ENCODE peak calls at places on chromosomes 3 and 15, in six cellular contexts. One of them, this sample, is unnamed.

GRCh38 chr3:49112262-49112661 is 7.7 kb upstream of the QARS1 start:
- DNase-seq in pancreas: no peak
- DNase-seq in A549: no peak
- DNase-seq in Calu3: no peak
- DNase-seq in omental fat pad: no peak
- DNase-seq in AG09309: no peak
- DNase-seq in this sample: no peak

GRCh38 chr3:135851201-135852061 is 114.1 kb upstream of the PPP2R3A start:
- DNase-seq in pancreas: no peak
- DNase-seq in A549: no peak
- DNase-seq in Calu3: no peak
- DNase-seq in omental fat pad: no peak
- DNase-seq in AG09309: no peak
- DNase-seq in this sample: no peak

GRCh38 chr3:117435481-117435880 is 725.9 kb downstream of the TUSC7 start:
- DNase-seq in pancreas: no peak
- DNase-seq in A549: no peak
- DNase-seq in Calu3: no peak
- DNase-seq in omental fat pad: no peak
- DNase-seq in AG09309: no peak
- DNase-seq in this sample: no peak

GRCh38 chr15:80585544-80586018 is 109.5 kb upstream of the ABHD17C start:
- DNase-seq in pancreas: no peak
- DNase-seq in A549: no peak
- DNase-seq in Calu3: peak
- DNase-seq in omental fat pad: no peak
- DNase-seq in AG09309: no peak
- DNase-seq in this sample: no peak

GRCh38 chr15:68644088-68644904 is 65.5 kb downstream of the CORO2B start:
- DNase-seq in pancreas: no peak
- DNase-seq in A549: peak
- DNase-seq in Calu3: no peak
- DNase-seq in omental fat pad: no peak
- DNase-seq in AG09309: peak
- DNase-seq in this sample: no peak

GRCh38 chr3:111803123-111803593 is 55.9 kb upstream of the PHLDB2 start:
- DNase-seq in pancreas: no peak
- DNase-seq in A549: peak
- DNase-seq in Calu3: peak
- DNase-seq in omental fat pad: peak
- DNase-seq in AG09309: peak
- DNase-seq in this sample: no peak

GRCh38 chr3:68436619-68437411 is 495.5 kb downstream of the TAFA4 start:
- DNase-seq in pancreas: no peak
- DNase-seq in A549: no peak
- DNase-seq in Calu3: no peak
- DNase-seq in omental fat pad: no peak
- DNase-seq in AG09309: no peak
- DNase-seq in this sample: no peak

GRCh38 chr15:30953731-30954378 is 37.6 kb downstream of the MTMR10 start:
- DNase-seq in pancreas: no peak
- DNase-seq in A549: peak
- DNase-seq in Calu3: no peak
- DNase-seq in omental fat pad: no peak
- DNase-seq in AG09309: peak
- DNase-seq in this sample: no peak

GRCh38 chr3:69855436-69856162 is 116.3 kb downstream of the MITF start:
- DNase-seq in pancreas: no peak
- DNase-seq in A549: peak
- DNase-seq in Calu3: no peak
- DNase-seq in omental fat pad: no peak
- DNase-seq in AG09309: no peak
- DNase-seq in this sample: no peak

GRCh38 chr15:78263351-78263781 is 996 bp upstream of the DNAJA4 start:
- DNase-seq in pancreas: no peak
- DNase-seq in A549: no peak
- DNase-seq in Calu3: no peak
- DNase-seq in omental fat pad: no peak
- DNase-seq in AG09309: no peak
- DNase-seq in this sample: no peak

GRCh38 chr3:164608554-164609276 is 469.6 kb downstream of the SI start:
- DNase-seq in pancreas: no peak
- DNase-seq in A549: no peak
- DNase-seq in Calu3: no peak
- DNase-seq in omental fat pad: no peak
- DNase-seq in AG09309: no peak
- DNase-seq in this sample: no peak

GRCh38 chr15:42457445-42458442 is 33.2 kb downstream of the ZNF106 start:
- DNase-seq in pancreas: peak
- DNase-seq in A549: no peak
- DNase-seq in Calu3: no peak
- DNase-seq in omental fat pad: no peak
- DNase-seq in AG09309: peak
- DNase-seq in this sample: no peak

GRCh38 chr3:108090066-108090700 is 648 bp downstream of the CD47 start:
- DNase-seq in pancreas: peak
- DNase-seq in A549: peak
- DNase-seq in Calu3: no peak
- DNase-seq in omental fat pad: no peak
- DNase-seq in AG09309: no peak
- DNase-seq in this sample: peak

GRCh38 chr3:126936853-126937395 is 46.0 kb upstream of the PLXNA1 start:
- DNase-seq in pancreas: no peak
- DNase-seq in A549: no peak
- DNase-seq in Calu3: no peak
- DNase-seq in omental fat pad: no peak
- DNase-seq in AG09309: no peak
- DNase-seq in this sample: no peak

GRCh38 chr3:89803711-89804110 is 696.3 kb downstream of the EPHA3 start:
- DNase-seq in pancreas: no peak
- DNase-seq in A549: no peak
- DNase-seq in Calu3: no peak
- DNase-seq in omental fat pad: no peak
- DNase-seq in AG09309: no peak
- DNase-seq in this sample: no peak

GRCh38 chr3:178439504-178439903 is 96.7 kb upstream of the KCNMB2 start:
- DNase-seq in pancreas: no peak
- DNase-seq in A549: peak
- DNase-seq in Calu3: peak
- DNase-seq in omental fat pad: no peak
- DNase-seq in AG09309: peak
- DNase-seq in this sample: no peak

GRCh38 chr3:178436773-178437172 is 99.5 kb upstream of the KCNMB2 start:
- DNase-seq in pancreas: no peak
- DNase-seq in A549: peak
- DNase-seq in Calu3: no peak
- DNase-seq in omental fat pad: no peak
- DNase-seq in AG09309: peak
- DNase-seq in this sample: no peak

GRCh38 chr3:178434206-178434805 is 101.9 kb upstream of the KCNMB2 start:
- DNase-seq in pancreas: no peak
- DNase-seq in A549: peak
- DNase-seq in Calu3: no peak
- DNase-seq in omental fat pad: no peak
- DNase-seq in AG09309: no peak
- DNase-seq in this sample: no peak

DNA sequence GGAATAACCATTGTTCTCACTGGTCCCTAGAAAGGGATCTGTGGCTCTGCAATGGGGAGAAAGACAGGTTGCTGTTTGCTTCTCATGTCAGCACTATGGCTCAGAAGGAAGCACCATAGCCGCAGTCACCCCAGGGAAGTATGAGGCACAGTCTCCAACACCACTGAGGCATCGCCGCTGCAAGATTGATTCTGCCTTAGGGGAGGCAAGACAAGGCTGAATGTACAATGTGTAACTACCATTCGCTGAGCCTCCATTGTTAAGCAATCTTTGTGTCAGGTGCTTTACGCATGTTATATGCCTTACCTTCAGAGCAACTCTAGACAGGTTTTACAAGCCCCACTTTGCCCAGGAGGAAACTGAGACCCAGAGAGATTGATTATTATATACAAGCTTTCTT is 100.7 kb upstream of the KCNMB2 start:
- DNase-seq in pancreas: no peak
- DNase-seq in A549: no peak
- DNase-seq in Calu3: no peak
- DNase-seq in omental fat pad: no peak
- DNase-seq in AG09309: no peak
- DNase-seq in this sample: no peak
- TF ChIP-seq CTCF in pancreas: no peak
- TF ChIP-seq CTCF in A549: no peak
- TF ChIP-seq CTCF in Calu3: no peak
- TF ChIP-seq CTCF in omental fat pad: no peak
- TF ChIP-seq CTCF in AG09309: no peak
- TF ChIP-seq CTCF in this sample: no peak

GRCh38 chr3:31911124-31911523 is 69.9 kb downstream of the OSBPL10 start:
- DNase-seq in pancreas: no peak
- DNase-seq in A549: no peak
- DNase-seq in Calu3: no peak
- DNase-seq in omental fat pad: no peak
- DNase-seq in AG09309: no peak
- DNase-seq in this sample: no peak

GRCh38 chr3:31911643-31912042 is 69.4 kb downstream of the OSBPL10 start:
- DNase-seq in pancreas: no peak
- DNase-seq in A549: no peak
- DNase-seq in Calu3: no peak
- DNase-seq in omental fat pad: no peak
- DNase-seq in AG09309: no peak
- DNase-seq in this sample: no peak

GRCh38 chr3:31909455-31909854 is 71.6 kb downstream of the OSBPL10 start:
- DNase-seq in pancreas: no peak
- DNase-seq in A549: no peak
- DNase-seq in Calu3: no peak
- DNase-seq in omental fat pad: no peak
- DNase-seq in AG09309: no peak
- DNase-seq in this sample: no peak

GRCh38 chr3:31906182-31906581 is 74.9 kb downstream of the OSBPL10 start:
- DNase-seq in pancreas: no peak
- DNase-seq in A549: no peak
- DNase-seq in Calu3: no peak
- DNase-seq in omental fat pad: no peak
- DNase-seq in AG09309: no peak
- DNase-seq in this sample: no peak

DNA sequence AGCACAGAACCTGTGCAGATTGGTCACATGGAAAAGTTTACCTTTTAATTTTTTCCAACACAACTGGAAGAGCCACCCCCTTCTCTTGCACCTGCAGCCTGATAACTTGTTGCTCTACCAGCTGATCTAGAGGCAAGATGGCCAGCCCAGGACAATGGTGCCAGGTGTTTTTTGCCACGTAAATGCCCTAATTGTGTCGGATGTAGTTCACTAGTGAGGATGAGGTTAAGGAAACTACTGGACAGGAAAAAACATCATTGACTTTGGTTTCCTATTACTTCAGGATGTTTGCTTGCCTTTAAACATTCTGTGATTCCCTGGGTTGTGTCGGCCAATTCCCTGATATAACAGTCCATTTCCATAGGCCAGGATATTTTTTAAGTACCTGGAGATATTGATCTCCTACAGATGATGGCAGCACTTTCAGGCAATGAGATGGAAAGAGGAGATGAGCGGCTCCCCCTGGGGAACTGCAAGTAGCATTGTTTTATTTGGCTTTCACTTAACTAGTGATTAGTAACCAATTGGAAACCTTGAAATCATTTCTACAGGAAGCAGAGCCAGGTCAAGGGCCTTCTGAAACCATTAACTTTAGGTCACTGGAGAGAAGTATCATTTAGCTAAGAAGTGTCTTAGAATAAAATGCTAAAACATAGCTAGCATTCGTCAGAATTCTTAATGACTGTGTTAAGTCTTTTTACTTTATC is 72.5 kb downstream of the OSBPL10 start:
- DNase-seq in pancreas: no peak
- DNase-seq in A549: peak
- DNase-seq in Calu3: peak
- DNase-seq in omental fat pad: no peak
- DNase-seq in AG09309: no peak
- DNase-seq in this sample: no peak
- TF ChIP-seq CTCF in pancreas: no peak
- TF ChIP-seq CTCF in A549: peak
- TF ChIP-seq CTCF in Calu3: no peak
- TF ChIP-seq CTCF in omental fat pad: no peak
- TF ChIP-seq CTCF in AG09309: peak
- TF ChIP-seq CTCF in this sample: no peak

GRCh38 chr3:60085649-60086048 is 1035.8 kb upstream of the CFAP20DC start:
- DNase-seq in pancreas: no peak
- DNase-seq in A549: no peak
- DNase-seq in Calu3: no peak
- DNase-seq in omental fat pad: no peak
- DNase-seq in AG09309: no peak
- DNase-seq in this sample: no peak
- TF ChIP-seq CTCF in pancreas: no peak
- TF ChIP-seq CTCF in A549: no peak
- TF ChIP-seq CTCF in Calu3: no peak
- TF ChIP-seq CTCF in omental fat pad: no peak
- TF ChIP-seq CTCF in AG09309: no peak
- TF ChIP-seq CTCF in this sample: no peak

GRCh38 chr15:76588811-76589747 is 252.5 kb downstream of the ISL2 start:
- DNase-seq in pancreas: no peak
- DNase-seq in A549: peak
- DNase-seq in Calu3: no peak
- DNase-seq in omental fat pad: no peak
- DNase-seq in AG09309: no peak
- DNase-seq in this sample: no peak
- TF ChIP-seq CTCF in pancreas: no peak
- TF ChIP-seq CTCF in A549: no peak
- TF ChIP-seq CTCF in Calu3: no peak
- TF ChIP-seq CTCF in omental fat pad: no peak
- TF ChIP-seq CTCF in AG09309: no peak
- TF ChIP-seq CTCF in this sample: no peak

This sample was measured in activated B cell treated with CpG ODN at 0.5 μM for 24 hours.